ENCODE peak calls at places on chromosome 22, in ten cellular contexts. M, L, J, Z, A, U, C, V, Y and Q are unnamed samples.

GRCh38 chr22:37063436-37064420 is 12.2 kb downstream of the KCTD17 start:
- DNase-seq in C (no peak), V (peak), Z (peak), A (no peak), M (no peak), J (no peak), L (no peak), Y (no peak), U (no peak), Q (no peak)

GRCh38 chr22:45787770-45788169 is 116.1 kb downstream of the ATXN10 start:
- DNase-seq in Y (no peak), J (no peak), M (no peak), U (no peak), V (no peak), L (no peak), Z (no peak), C (no peak), A (no peak), Q (no peak)

GRCh38 chr22:37968452-37969251 is 15.2 kb downstream of the POLR2F start:
- DNase-seq in V (no peak), C (no peak), Z (no peak), A (no peak), L (no peak), Y (no peak), M (no peak), U (no peak), J (no peak), Q (no peak)

GRCh38 chr22:24521791-24522245 is 26.7 kb downstream of the UPB1 start:
- DNase-seq in C (peak), Z (peak), M (peak), L (peak), V (peak), U (peak), Y (no peak), A (peak), J (no peak), Q (peak)

GRCh38 chr22:17191163-17191562 is 28.1 kb downstream of the ADA2 start:
- DNase-seq in V (no peak), M (no peak), A (peak), Y (no peak), U (no peak), J (no peak), L (no peak), Z (peak), C (no peak), Q (no peak)

GRCh38 chr22:24695958-24696511 is 78.5 kb downstream of the PIWIL3 start:
- DNase-seq in A (no peak), C (no peak), U (no peak), M (peak), L (no peak), Z (no peak), J (peak), V (no peak), Y (peak), Q (no peak)

GRCh38 chr22:31947296-31947695 is 3.0 kb downstream of the YWHAH start:
- DNase-seq in U (no peak), Z (no peak), V (peak), L (no peak), M (no peak), J (no peak), Y (no peak), A (no peak), C (no peak), Q (peak)

GRCh38 chr22:37401401-37401859 is 25.8 kb downstream of the ELFN2 start:
- DNase-seq in J (peak), Z (no peak), L (no peak), A (peak), U (no peak), C (no peak), M (no peak), Y (no peak), V (no peak), Q (no peak)

GRCh38 chr22:25085930-25086901 is 113.4 kb upstream of the CRYBB3 start:
- DNase-seq in U (no peak), V (no peak), L (peak), A (no peak), M (no peak), Z (no peak), J (peak), C (peak), Y (no peak), Q (no peak)

GRCh38 chr22:47850644-47851151 is 1088.2 kb downstream of the TBC1D22A start:
- DNase-seq in U (peak), Z (peak), L (no peak), V (no peak), C (no peak), A (peak), Y (no peak), M (peak), J (no peak), Q (no peak)

GRCh38 chr22:21450858-21451331 is 16.3 kb upstream of the TMEM191C start:
- DNase-seq in L (peak), Z (no peak), U (no peak), C (no peak), V (no peak), M (no peak), J (no peak), Y (no peak), A (no peak), Q (no peak)

GRCh38 chr22:44543781-44544181 is 45.7 kb upstream of the RTL6 start:
- DNase-seq in A (no peak), Z (no peak), L (no peak), U (peak), J (no peak), V (no peak), Y (no peak), M (no peak), C (no peak), Q (no peak)

GRCh38 chr22:44544523-44545433 is 46.7 kb upstream of the RTL6 start:
- DNase-seq in V (no peak), A (no peak), U (no peak), L (no peak), M (no peak), Z (no peak), Y (no peak), C (no peak), J (no peak), Q (no peak)

GRCh38 chr22:44542561-44543222 is 44.7 kb upstream of the RTL6 start:
- DNase-seq in M (no peak), J (no peak), Z (no peak), U (no peak), C (no peak), V (no peak), A (no peak), L (no peak), Y (no peak), Q (no peak)

GRCh38 chr22:44541671-44542319 is 43.8 kb upstream of the RTL6 start:
- DNase-seq in V (no peak), L (no peak), U (no peak), J (no peak), C (no peak), Y (no peak), Z (no peak), A (no peak), M (no peak), Q (no peak)

GRCh38 chr22:44543362-44543761 is 45.3 kb upstream of the RTL6 start:
- DNase-seq in Z (no peak), U (no peak), Y (no peak), L (no peak), M (no peak), C (no peak), A (no peak), J (no peak), V (no peak), Q (no peak)
- H3K4me3 ChIP-seq in Z (no peak), U (no peak), Y (no peak), L (no peak), M (no peak), C (no peak), A (no peak), J (no peak), V (no peak), Q (no peak)

DNA sequence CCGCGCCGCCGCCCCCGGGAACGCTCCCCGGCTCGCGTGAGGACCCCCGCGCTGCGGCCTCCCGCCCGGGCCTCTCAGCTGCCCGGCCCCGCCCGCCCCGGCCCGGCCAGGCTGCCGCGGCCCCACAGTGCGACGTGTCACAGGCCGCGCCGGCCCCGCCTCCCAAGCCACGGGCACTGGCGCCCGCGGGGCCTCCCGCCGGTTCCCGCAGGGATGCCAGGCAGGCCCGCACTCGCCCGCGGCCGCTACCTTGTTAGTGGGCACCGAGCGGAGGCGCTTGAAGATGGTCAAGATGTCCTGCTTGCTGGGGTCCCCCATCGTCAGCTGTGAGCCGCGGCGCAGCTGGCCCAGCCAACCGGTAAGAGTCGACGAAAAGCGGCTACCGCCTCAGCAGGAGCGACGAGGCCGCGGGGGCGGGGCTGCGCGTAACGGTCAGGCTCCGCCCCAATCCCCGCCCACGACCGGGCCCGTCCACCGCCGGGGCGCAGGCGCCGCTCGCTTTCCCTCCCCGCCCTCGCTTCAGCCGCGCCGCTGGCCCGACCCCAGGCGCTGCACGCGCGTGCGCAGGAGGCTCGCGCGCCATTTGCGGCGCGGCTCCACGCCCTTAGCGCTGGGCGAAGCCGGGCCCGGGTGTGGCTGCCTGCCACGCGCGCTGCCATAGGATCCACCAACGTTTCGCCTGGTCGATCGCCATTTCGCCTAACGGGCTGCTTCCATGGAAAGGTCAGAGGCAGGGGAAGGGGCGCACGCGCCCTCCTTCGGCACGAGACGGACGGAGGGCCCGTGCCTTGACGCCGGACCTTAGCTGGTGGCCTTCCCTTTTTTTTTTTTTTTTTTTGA is at the start of gene ARFGAP3:
- DNase-seq in A (peak), Z (peak), Y (peak), U (peak), M (peak), J (peak), L (peak), V (peak), C (peak), Q (peak)
- TF ChIP-seq CTCF in A (no peak), Z (no peak), Y (no peak), U (no peak), M (no peak), J (no peak), L (no peak), V (no peak), C (no peak), Q (no peak)

DNA sequence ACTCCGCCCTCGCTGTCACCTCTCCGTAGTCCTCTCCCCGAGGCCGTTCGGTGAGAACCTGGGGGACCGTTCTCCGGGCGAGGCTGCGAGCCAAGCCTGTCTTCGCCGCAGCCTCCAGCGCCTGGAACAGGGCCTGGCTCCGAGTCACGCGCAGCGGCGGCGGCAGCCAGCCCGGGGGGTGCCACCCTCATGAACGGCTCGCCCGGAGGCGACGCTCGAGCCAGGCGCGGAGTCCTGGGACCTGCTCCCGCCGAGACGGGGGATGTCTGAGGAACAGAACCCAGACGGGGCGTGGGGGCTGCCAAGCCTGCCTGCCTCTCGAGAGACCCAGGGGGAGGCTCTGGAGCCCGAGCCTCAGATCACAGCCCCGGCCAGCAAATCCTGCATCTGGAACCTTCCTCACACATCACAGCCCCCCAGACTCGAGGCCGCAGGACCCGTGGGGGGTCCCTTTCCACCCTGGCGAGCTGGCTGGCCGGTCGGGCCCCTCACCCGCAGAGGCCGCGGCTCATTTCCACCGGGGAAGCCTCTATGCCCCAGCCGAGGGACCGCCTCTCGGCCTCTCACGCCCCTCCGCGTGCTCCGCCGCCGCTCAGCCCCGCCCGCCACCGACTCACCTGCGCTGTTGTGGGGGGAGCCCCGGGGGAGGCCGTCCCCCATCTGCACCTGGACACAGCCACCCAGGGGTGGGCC is 4.1 kb downstream of the SHISA8 start:
- DNase-seq in M (peak), C (no peak), Y (no peak), V (no peak), Z (peak), L (no peak), J (peak), A (no peak), U (no peak), Q (no peak)
- H3K4me3 ChIP-seq in M (peak), C (peak), Y (no peak), V (no peak), Z (peak), L (peak), J (peak), A (no peak), U (no peak), Q (no peak)

DNA sequence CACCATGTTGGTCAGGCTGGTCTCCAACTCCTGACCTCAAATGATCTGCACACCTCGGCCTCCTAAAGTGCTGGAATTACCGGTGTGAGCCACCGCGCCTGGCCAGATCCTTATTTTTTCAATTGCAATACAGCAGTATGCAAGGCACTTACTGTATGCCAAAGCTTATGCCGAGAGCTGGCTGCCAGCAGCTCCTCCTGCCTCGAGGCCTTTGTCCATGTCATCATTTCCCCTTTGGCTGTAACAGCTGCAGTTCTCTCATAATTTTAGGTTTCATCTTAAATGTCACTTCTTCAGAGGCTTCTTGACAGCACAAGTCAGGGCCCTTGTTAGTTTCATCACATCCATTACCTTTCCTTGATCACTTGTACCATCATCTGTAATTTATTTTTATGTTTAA is 1.5 kb upstream of the SREBF2 start:
- DNase-seq in J (no peak), M (no peak), Z (no peak), Y (no peak), V (no peak), U (no peak), L (no peak), C (no peak), A (no peak), Q (no peak)
- TF ChIP-seq CTCF in J (no peak), M (no peak), Z (no peak), Y (no peak), V (no peak), U (no peak), L (no peak), C (no peak), A (no peak), Q (no peak)

GRCh38 chr22:35981900-35982299 is 46.7 kb downstream of the RBFOX2 start:
- DNase-seq in Y (no peak), C (no peak), L (no peak), U (no peak), V (no peak), Z (no peak), M (peak), A (no peak), J (no peak), Q (no peak)

GRCh38 chr22:35977136-35977535 is 51.5 kb downstream of the RBFOX2 start:
- DNase-seq in U (no peak), J (no peak), A (no peak), M (no peak), L (no peak), Y (peak), Z (no peak), V (no peak), C (no peak), Q (no peak)

GRCh38 chr22:35984183-35984710 is 44.4 kb downstream of the RBFOX2 start:
- DNase-seq in V (no peak), M (no peak), U (no peak), Y (no peak), L (no peak), A (no peak), J (no peak), Z (no peak), C (no peak), Q (no peak)

GRCh38 chr22:35973388-35973787 is 55.2 kb downstream of the RBFOX2 start:
- DNase-seq in U (no peak), Z (no peak), Y (no peak), A (no peak), M (no peak), J (no peak), L (no peak), V (no peak), C (no peak), Q (no peak)

DNA sequence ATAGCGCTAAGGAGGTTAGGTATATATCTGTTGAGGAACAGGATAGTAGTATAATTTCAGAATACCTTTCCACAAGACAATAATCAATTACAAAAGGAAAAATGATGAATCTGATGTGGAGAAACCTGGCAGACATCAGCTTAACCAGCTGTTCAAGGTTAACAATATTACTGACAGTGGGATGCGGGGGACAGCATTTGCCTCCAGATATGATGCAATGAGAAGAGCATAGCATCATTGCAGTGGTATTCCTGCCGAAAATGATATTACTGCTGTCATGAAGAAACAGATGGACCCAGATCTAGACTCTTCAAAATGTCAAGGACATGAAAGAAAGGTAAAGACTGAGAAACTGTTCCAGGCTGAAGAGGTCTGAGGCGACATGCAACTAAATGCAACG is 49.7 kb downstream of the RBFOX2 start:
- DNase-seq in U (no peak), C (no peak), A (no peak), Z (no peak), L (no peak), M (no peak), J (no peak), Y (no peak), V (no peak), Q (no peak)
- H3K4me3 ChIP-seq in U (no peak), C (no peak), A (no peak), Z (no peak), L (no peak), M (no peak), J (no peak), Y (no peak), V (no peak), Q (no peak)

GRCh38 chr22:23386245-23386631 is 193.9 kb downstream of the IGLL1 start:
- DNase-seq in V (no peak), Z (no peak), C (no peak), M (no peak), Y (no peak), J (no peak), U (no peak), L (no peak), A (no peak), Q (no peak)
- TF ChIP-seq CTCF in V (no peak), Z (peak), C (no peak), M (no peak), Y (no peak), J (no peak), U (no peak), L (no peak), A (no peak), Q (no peak)